ENCODE peak calls at places on chromosomes 2 and 18, in five cellular contexts. W is T-helper 2 cell, L is NCI-H345, N is B cell, Q is SW 1271. V is an unnamed sample.
A peak's percentile ranks its signal among the peaks of the same experiment; 100 is the strongest.

GRCh38 chr18:48837676-48838075 is 113.1 kb downstream of the SMAD7 start:
- DNase-seq in W (no peak), L (no peak), N (no peak), Q (no peak), V (no peak)

GRCh38 chr2:197300139-197300538 is 10.4 kb downstream of the ANKRD44 start:
- DNase-seq in W (no peak), L (no peak), N (no peak), Q (no peak), V (no peak)

GRCh38 chr2:29053680-29054400 is 20.5 kb downstream of the PCARE start:
- DNase-seq in W (no peak), L (no peak), N (no peak), Q (no peak), V (no peak)

GRCh38 chr2:215461836-215462532 is 26.1 kb upstream of the FN1 start:
- DNase-seq in W (no peak), L (no peak), N (no peak), Q (no peak), V (no peak)

GRCh38 chr18:2853173-2853925 is 6.5 kb downstream of the EMILIN2 start:
- DNase-seq in W (no peak), L (no peak), N (peak; percentile 1), Q (no peak), V (no peak)

GRCh38 chr18:74476154-74476553 is 19.0 kb upstream of the DIPK1C start:
- DNase-seq in W (no peak), L (peak; percentile 23), N (no peak), Q (no peak), V (no peak)

GRCh38 chr2:72576459-72576858 is 249.4 kb downstream of the EXOC6B start:
- DNase-seq in W (no peak), L (no peak), N (no peak), Q (no peak), V (no peak)

GRCh38 chr18:68796936-68797690 is 767 bp upstream of the CCDC102B start:
- DNase-seq in W (no peak), L (peak; percentile 42), N (no peak), Q (no peak), V (no peak)

GRCh38 chr2:150997066-150997465 is 264.6 kb downstream of the RBM43 start:
- DNase-seq in W (no peak), L (no peak), N (no peak), Q (no peak), V (no peak)

GRCh38 chr2:84980263-84980983 is 9.5 kb downstream of the KCMF1 start:
- DNase-seq in W (no peak), L (no peak), N (no peak), Q (no peak), V (no peak)

GRCh38 chr2:141522048-141522447 is 608.8 kb downstream of the LRP1B start:
- DNase-seq in W (no peak), L (no peak), N (no peak), Q (no peak), V (no peak)

GRCh38 chr2:86027196-86027912 is 78.3 kb downstream of the POLR1A start:
- DNase-seq in W (no peak), L (no peak), N (no peak), Q (no peak), V (no peak)

V was measured in body of pancreas.